ENCODE peak calls at places on chromosome 13, in eight cellular contexts. W is left cardiac atrium, Y is left ventricle myocardium inferior, A is AG04450, L is T-helper 2 cell, M is hepatic stellate cell, X is aorta, Z is Panc1. S is an unnamed sample.

GRCh38 chr13:80224468-80224867 is 116.5 kb downstream of the SPRY2 start:
- DNase-seq in Z (no peak), X (no peak), Y (no peak), W (no peak), A (no peak), L (no peak), M (no peak), S (no peak)

GRCh38 chr13:63864171-63864902 is 2448.7 kb upstream of the PCDH20 start:
- DNase-seq in W (no peak), Y (no peak), Z (no peak), A (no peak), M (no peak), X (no peak), L (no peak), S (no peak)

GRCh38 chr13:22498006-22498405 is 682.8 kb upstream of the SGCG start:
- DNase-seq in M (no peak), A (no peak), W (no peak), Z (no peak), X (no peak), Y (no peak), L (no peak), S (no peak)

GRCh38 chr13:50494110-50494509 is 349.4 kb downstream of the DLEU7 start:
- DNase-seq in W (no peak), L (no peak), Z (no peak), M (no peak), Y (no peak), A (no peak), X (no peak), S (no peak)

GRCh38 chr13:40668335-40668734 is 1.9 kb upstream of the FOXO1 start:
- DNase-seq in L (peak; percentile 14), W (peak; percentile 61), Y (peak; percentile 62), M (peak; percentile 37), A (no peak), Z (no peak), X (no peak), S (no peak)

GRCh38 chr13:92716749-92717148 is 509.9 kb upstream of the GPC6 start:
- DNase-seq in A (no peak), L (no peak), X (no peak), W (no peak), Y (no peak), M (peak; percentile 4), Z (no peak), S (no peak)

GRCh38 chr13:35144496-35144895 is 202.4 kb downstream of the NBEA start:
- DNase-seq in X (no peak), A (no peak), M (no peak), Z (no peak), Y (no peak), L (no peak), W (no peak), S (no peak)

GRCh38 chr13:75480691-75481175 is 1.2 kb downstream of the TBC1D4 start:
- DNase-seq in Z (no peak), L (no peak), M (peak; percentile 26), A (no peak), W (peak; percentile 56), X (peak; percentile 77), Y (peak; percentile 44), S (no peak)

GRCh38 chr13:39956036-39956435 is 300.6 kb downstream of the COG6 start:
- DNase-seq in L (no peak), W (no peak), M (no peak), Z (no peak), X (no peak), Y (no peak), A (no peak), S (no peak)

GRCh38 chr13:44470623-44471562 is 97.3 kb downstream of the SERP2 start:
- DNase-seq in M (no peak), L (no peak), Y (no peak), W (no peak), Z (no peak), A (no peak), X (no peak), S (peak; percentile 20)

GRCh38 chr13:95153647-95154405 is 147.4 kb downstream of the ABCC4 start:
- DNase-seq in L (no peak), X (no peak), M (no peak), A (no peak), W (no peak), Y (no peak), Z (no peak), S (peak; percentile 68)

GRCh38 chr13:44058586-44059238 is 179.0 kb downstream of the LACC1 start:
- DNase-seq in L (no peak), Y (no peak), X (no peak), W (no peak), Z (no peak), M (no peak), A (no peak), S (no peak)

GRCh38 chr13:75693227-75693626 is 57.1 kb downstream of the LMO7 start:
- DNase-seq in Z (no peak), W (no peak), A (no peak), Y (no peak), L (no peak), M (no peak), X (no peak), S (no peak)

GRCh38 chr13:30172593-30173300 is 134.6 kb downstream of the KATNAL1 start:
- DNase-seq in A (no peak), X (no peak), W (no peak), Z (no peak), L (no peak), M (no peak), Y (no peak), S (no peak)

GRCh38 chr13:40384976-40385857 is 281.2 kb downstream of the FOXO1 start:
- DNase-seq in W (no peak), L (no peak), A (no peak), Z (no peak), X (no peak), Y (no peak), M (no peak), S (no peak)

GRCh38 chr13:112928958-112929777 is 39.8 kb upstream of the MCF2L start:
- DNase-seq in L (no peak), Z (no peak), A (no peak), M (peak; percentile 47), X (no peak), Y (no peak), W (no peak), S (peak; percentile 9)

GRCh38 chr13:91112878-91113277 is 234.6 kb upstream of the MIR17HG start:
- DNase-seq in W (no peak), L (no peak), Z (no peak), A (no peak), M (no peak), X (no peak), Y (no peak), S (no peak)

GRCh38 chr13:53490732-53491131 is 462.1 kb downstream of the OLFM4 start:
- DNase-seq in Z (no peak), A (no peak), W (no peak), L (no peak), M (no peak), X (no peak), Y (no peak), S (no peak)

GRCh38 chr13:107233541-107233940 is 665.6 kb upstream of the ARGLU1 start:
- DNase-seq in Y (no peak), A (no peak), L (no peak), W (no peak), X (no peak), M (no peak), Z (no peak), S (no peak)

GRCh38 chr13:43846496-43846895 is 33.0 kb downstream of the CCDC122 start:
- DNase-seq in W (no peak), Z (no peak), M (peak; percentile 11), L (no peak), X (no peak), A (peak; percentile 46), Y (no peak), S (no peak)

GRCh38 chr13:50509771-50510441 is 333.6 kb downstream of the DLEU7 start:
- DNase-seq in A (no peak), X (no peak), L (no peak), Y (no peak), M (no peak), W (no peak), Z (no peak), S (no peak)

GRCh38 chr13:111115051-111115840 is at the start of gene ARHGEF7:
- DNase-seq in X (peak; percentile 86), Z (no peak), L (no peak), M (peak; percentile 48), Y (no peak), W (no peak), A (no peak), S (no peak)